ENCODE peak calls at places on chromosomes 1 and 21, in six cellular contexts. Z, Y, P, I, K and N are unnamed samples.

GRCh38 chr1:209587778-209588177 is 4.3 kb downstream of the CAMK1G start:
- DNase-seq in Z (no peak), Y (no peak), P (no peak), I (no peak), K (no peak), N (no peak)

GRCh38 chr1:912740-913301 is 10.9 kb upstream of the SAMD11 start:
- DNase-seq in Z (no peak), Y (no peak), P (peak; percentile 53), I (no peak), K (peak; percentile 56), N (no peak)

GRCh38 chr1:99557556-99558256 is 88.2 kb upstream of the PALMD start:
- DNase-seq in Z (no peak), Y (no peak), P (no peak), I (no peak), K (no peak), N (no peak)

GRCh38 chr1:112267929-112268328 is 128.1 kb upstream of the CTTNBP2NL start:
- DNase-seq in Z (no peak), Y (no peak), P (no peak), I (no peak), K (no peak), N (no peak)

GRCh38 chr1:47635111-47635510 is 197.3 kb downstream of the FOXD2 start:
- DNase-seq in Z (no peak), Y (no peak), P (no peak), I (no peak), K (no peak), N (no peak)

GRCh38 chr1:55426619-55427018 is 211.5 kb upstream of the USP24 start:
- DNase-seq in Z (no peak), Y (no peak), P (no peak), I (no peak), K (no peak), N (no peak)

GRCh38 chr1:180966744-180967536 is 54.2 kb downstream of the KIAA1614 start:
- DNase-seq in Z (no peak), Y (no peak), P (no peak), I (no peak), K (no peak), N (no peak)

GRCh38 chr1:41767534-41767933 is 151.2 kb downstream of the HIVEP3 start:
- DNase-seq in Z (no peak), Y (no peak), P (no peak), I (no peak), K (no peak), N (no peak)

GRCh38 chr1:17207046-17207445 is 2.1 kb downstream of the PADI1 start:
- DNase-seq in Z (no peak), Y (peak; percentile 60), P (no peak), I (no peak), K (no peak), N (no peak)

GRCh38 chr1:108043712-108044111 is 78.7 kb upstream of the VAV3 start:
- DNase-seq in Z (no peak), Y (no peak), P (no peak), I (no peak), K (no peak), N (no peak)

GRCh38 chr1:3032970-3033794 is 11.9 kb downstream of the ACTRT2 start:
- DNase-seq in Z (no peak), Y (no peak), P (no peak), I (no peak), K (no peak), N (no peak)

GRCh38 chr21:42066521-42066920 is 4.6 kb upstream of the UMODL1 start:
- DNase-seq in Z (no peak), Y (no peak), P (no peak), I (no peak), K (no peak), N (no peak)

GRCh38 chr1:88847618-88848017 is 43.7 kb downstream of the GTF2B start:
- DNase-seq in Z (no peak), Y (no peak), P (no peak), I (no peak), K (no peak), N (no peak)

GRCh38 chr1:217542136-217542777 is 88.6 kb downstream of the GPATCH2 start:
- DNase-seq in Z (no peak), Y (no peak), P (no peak), I (no peak), K (no peak), N (no peak)

GRCh38 chr1:117176579-117176978 is 34.1 kb downstream of the VTCN1 start:
- DNase-seq in Z (no peak), Y (no peak), P (no peak), I (no peak), K (no peak), N (no peak)

GRCh38 chr1:64484651-64485050 is 14.7 kb downstream of the CACHD1 start:
- DNase-seq in Z (no peak), Y (no peak), P (no peak), I (no peak), K (no peak), N (no peak)

GRCh38 chr1:210696709-210697108 is 368.0 kb downstream of the HHAT start:
- DNase-seq in Z (no peak), Y (peak; percentile 67), P (no peak), I (no peak), K (no peak), N (no peak)

GRCh38 chr1:175845371-175845770 is 102.0 kb upstream of the TNR start:
- DNase-seq in Z (no peak), Y (no peak), P (no peak), I (no peak), K (no peak), N (no peak)

GRCh38 chr1:211469938-211470529 is 21.9 kb downstream of the RD3 start:
- DNase-seq in Z (peak; percentile 81), Y (no peak), P (peak; percentile 92), I (peak; percentile 72), K (peak; percentile 72), N (peak; percentile 79)

GRCh38 chr1:61812916-61813315 is 70.6 kb downstream of the PATJ start:
- DNase-seq in Z (no peak), Y (no peak), P (no peak), I (no peak), K (no peak), N (no peak)

GRCh38 chr21:29181799-29182470 is 51.5 kb downstream of the MAP3K7CL start:
- DNase-seq in Z (no peak), Y (no peak), P (no peak), I (peak; percentile 36), K (peak; percentile 40), N (no peak)

GRCh38 chr1:31984419-31985347 is 29.0 kb upstream of the KHDRBS1 start:
- DNase-seq in Z (no peak), Y (no peak), P (no peak), I (no peak), K (no peak), N (no peak)

GRCh38 chr21:41593051-41593783 is 85.3 kb upstream of the TMPRSS2 start:
- DNase-seq in Z (no peak), Y (no peak), P (no peak), I (no peak), K (no peak), N (no peak)

GRCh38 chr1:17355898-17356297 is 16.1 kb upstream of the PADI6 start:
- DNase-seq in Z (no peak), Y (no peak), P (no peak), I (no peak), K (no peak), N (no peak)

DNA sequence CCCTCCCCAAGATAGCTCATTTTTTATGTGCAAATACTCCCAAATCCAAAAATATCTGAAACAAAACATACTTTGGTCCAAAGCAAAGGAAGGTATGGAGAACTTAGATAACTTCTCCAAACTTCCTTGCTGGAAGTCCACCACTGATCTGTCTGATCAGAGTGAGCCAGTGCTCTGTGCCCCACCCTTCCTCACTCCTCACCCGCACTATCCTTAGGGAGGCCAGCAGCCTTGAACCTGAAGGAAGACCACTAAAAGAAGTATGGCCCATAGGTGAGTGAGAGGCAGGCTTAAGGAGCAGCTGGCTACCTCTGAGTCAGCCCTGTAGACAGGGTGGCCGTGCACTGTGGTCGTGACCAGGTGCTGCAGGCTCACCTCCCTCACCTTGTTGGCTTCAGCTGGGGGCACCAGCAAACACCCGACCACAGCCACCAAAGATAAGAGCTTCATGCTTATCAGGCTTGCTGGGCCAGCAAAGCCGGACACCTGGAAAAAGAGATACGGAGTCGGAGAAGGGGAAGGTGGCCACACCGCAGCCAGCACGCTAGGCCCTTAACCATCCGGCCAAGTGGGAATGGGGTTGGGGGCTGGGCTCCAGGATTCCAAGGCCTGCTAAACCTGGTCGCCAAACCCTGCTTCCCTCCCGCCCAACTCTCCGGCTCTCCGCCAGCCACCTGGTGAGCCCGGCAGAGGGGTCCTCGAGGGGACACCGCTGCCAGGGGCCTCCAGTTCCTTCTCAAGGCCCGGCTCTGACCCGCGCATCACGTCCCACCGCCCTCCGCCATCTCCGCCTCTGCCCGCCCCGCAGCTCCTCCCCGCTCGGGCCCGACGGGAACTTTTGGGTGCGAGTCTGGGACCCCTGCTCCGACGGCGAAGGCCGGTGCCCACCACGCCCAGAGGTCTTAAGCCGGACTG is 543 bp downstream of the TMEM9 start:
- DNase-seq in Z (no peak), Y (no peak), P (no peak), I (no peak), K (no peak), N (peak; percentile 80)
- TF ChIP-seq ATF3 in Z (no peak), Y (no peak), P (no peak), I (no peak), K (no peak), N (no peak)

GRCh38 chr1:212975607-212975918 is 25.2 kb downstream of the VASH2 start:
- DNase-seq in Z (no peak), Y (no peak), P (no peak), I (no peak), K (no peak), N (no peak)
- TF ChIP-seq ATF3 in Z (no peak), Y (no peak), P (no peak), I (no peak), K (no peak), N (no peak)

GRCh38 chr1:58502519-58502918 is 44.0 kb downstream of the OMA1 start:
- DNase-seq in Z (no peak), Y (no peak), P (no peak), I (no peak), K (no peak), N (no peak)

GRCh38 chr1:58496042-58496441 is 50.5 kb downstream of the OMA1 start:
- DNase-seq in Z (no peak), Y (no peak), P (no peak), I (no peak), K (no peak), N (no peak)

GRCh38 chr1:58500036-58500435 is 46.5 kb downstream of the OMA1 start:
- DNase-seq in Z (no peak), Y (no peak), P (no peak), I (no peak), K (no peak), N (no peak)

GRCh38 chr1:58497499-58497898 is 49.0 kb downstream of the OMA1 start:
- DNase-seq in Z (no peak), Y (no peak), P (no peak), I (no peak), K (no peak), N (no peak)
- TF ChIP-seq ATF3 in Z (no peak), Y (no peak), P (no peak), I (no peak), K (no peak), N (no peak)

DNA sequence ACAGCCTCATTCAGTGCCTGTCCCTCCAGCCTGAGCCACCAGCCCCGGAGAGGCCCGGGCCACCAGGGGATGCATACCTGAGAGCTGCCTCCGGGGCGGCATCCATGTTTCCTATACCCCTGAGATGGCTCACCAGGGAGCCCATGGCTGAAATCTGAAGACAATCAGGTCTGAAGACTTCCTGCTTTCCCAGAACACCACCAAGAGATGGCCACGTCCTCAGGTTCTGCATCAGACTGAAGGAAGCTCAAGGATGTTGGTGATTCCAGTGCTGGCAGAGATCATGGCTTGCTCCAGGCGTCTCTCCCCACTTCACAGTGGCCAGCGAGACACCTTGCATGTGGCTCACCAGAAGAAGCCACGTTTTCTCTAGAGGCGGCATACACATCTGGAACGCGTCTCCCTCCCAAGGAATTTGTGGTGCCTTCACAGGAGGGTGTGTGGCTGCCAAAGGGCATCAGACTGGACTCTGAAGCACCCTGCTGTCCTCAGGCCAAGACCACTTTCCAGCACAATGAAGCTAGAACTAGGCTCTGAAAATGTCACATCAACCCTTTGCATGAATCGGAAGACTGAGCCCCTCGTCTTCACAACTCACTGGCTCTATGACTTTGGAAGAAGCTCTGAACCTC is 170.7 kb upstream of the IRF2BP2 start:
- DNase-seq in Z (no peak), Y (no peak), P (peak; percentile 50), I (no peak), K (no peak), N (peak; percentile 50)
- TF ChIP-seq ATF3 in Z (no peak), Y (no peak), P (no peak), I (no peak), K (no peak), N (no peak)